ENCODE peak calls at places on chromosomes 11 and 22, in six cellular contexts. Z, D, V, S, L and R are unnamed samples.

GRCh38 chr11:3222003-3222855 is 3.6 kb upstream of the MRGPRG start:
- DNase-seq in D (no peak), Z (no peak), L (no peak), S (no peak), V (peak), R (no peak)

GRCh38 chr11:47977651-47978050 is 2.7 kb upstream of the PTPRJ start:
- DNase-seq in D (no peak), S (no peak), L (no peak), V (no peak), Z (no peak), R (no peak)

GRCh38 chr22:48488149-48488551 is 1339.5 kb downstream of the BRD1 start:
- DNase-seq in L (no peak), S (no peak), D (no peak), Z (no peak), V (no peak), R (no peak)

GRCh38 chr22:30188911-30189310 is 57.6 kb downstream of the LIF start:
- DNase-seq in D (no peak), S (no peak), Z (no peak), L (peak), V (no peak), R (no peak)

GRCh38 chr22:50175921-50176849 is 5.7 kb downstream of the PANX2 start:
- DNase-seq in L (no peak), V (no peak), Z (no peak), D (no peak), S (no peak), R (no peak)

GRCh38 chr22:47918276-47918928 is 1156.0 kb downstream of the TBC1D22A start:
- DNase-seq in S (no peak), V (no peak), D (no peak), L (no peak), Z (no peak), R (no peak)

GRCh38 chr11:30445056-30445455 is 122.2 kb downstream of the ARL14EP start:
- DNase-seq in D (no peak), Z (no peak), S (no peak), L (no peak), V (no peak), R (no peak)

GRCh38 chr11:96763244-96763643 is 373.4 kb downstream of the JRKL start:
- DNase-seq in V (no peak), L (no peak), Z (no peak), D (no peak), S (no peak), R (no peak)

GRCh38 chr11:67438121-67438902 is 830 bp upstream of the PTPRCAP start:
- DNase-seq in L (no peak), Z (no peak), S (no peak), D (peak), V (peak), R (no peak)

GRCh38 chr22:23012081-23012622 is 58.2 kb upstream of the GNAZ start:
- DNase-seq in D (no peak), V (no peak), S (no peak), Z (no peak), L (no peak), R (no peak)